ENCODE peak calls at places on chromosomes 5 and 9, in five cellular contexts. H is HepG2, J is H1, O is GM12878, U is K562. X is an unnamed sample.
A peak's percentile ranks its signal among the peaks of the same experiment; 100 is the strongest.

GRCh38 chr9:89122944-89123343 is 55.7 kb downstream of the SHC3 start:
- DNase-seq in U (no peak), O (no peak), H (no peak), J (no peak), X (no peak)

GRCh38 chr9:108813951-108814601 is 41.7 kb downstream of the ACTL7B start:
- DNase-seq in U (no peak), H (peak; percentile 58), O (no peak), J (peak; percentile 19), X (peak; percentile 57)

GRCh38 chr5:84287964-84288363 is 96.7 kb downstream of the EDIL3 start:
- DNase-seq in O (peak; percentile 23), U (no peak), H (no peak), J (no peak), X (peak; percentile 9)

GRCh38 chr5:95861858-95862561 is 39.5 kb upstream of the GLRX start:
- DNase-seq in H (no peak), J (no peak), O (no peak), U (no peak), X (no peak)

GRCh38 chr9:72278959-72279358 is 86.0 kb downstream of the ZFAND5 start:
- DNase-seq in H (no peak), O (no peak), J (no peak), U (no peak), X (no peak)

GRCh38 chr5:93246093-93246855 is 334.7 kb downstream of the NR2F1-AS1 start:
- DNase-seq in J (peak; percentile 3), H (peak; percentile 100), U (no peak), O (no peak), X (peak; percentile 23)

GRCh38 chr5:27876071-27876470 is 837.7 kb upstream of the CDH9 start:
- DNase-seq in O (no peak), H (no peak), U (no peak), J (no peak), X (no peak)

GRCh38 chr9:136022731-136023400 is 61.7 kb upstream of the UBAC1 start:
- DNase-seq in H (no peak), O (no peak), J (no peak), U (no peak), X (no peak)

GRCh38 chr5:142568271-142568995 is 117.5 kb downstream of the FGF1 start:
- DNase-seq in H (no peak), J (no peak), U (no peak), O (no peak), X (no peak)

GRCh38 chr9:71604197-71605063 is 163.9 kb downstream of the CEMIP2 start:
- DNase-seq in O (no peak), U (peak; percentile 75), J (peak; percentile 31), H (peak; percentile 64), X (peak; percentile 78)

GRCh38 chr5:158770506-158770905 is 329.2 kb downstream of the EBF1 start:
- DNase-seq in U (peak; percentile 16), H (peak; percentile 2), O (no peak), J (peak; percentile 7), X (peak; percentile 26)

GRCh38 chr9:70609542-70610286 is 195.3 kb upstream of the KLF9 start:
- DNase-seq in J (no peak), H (no peak), U (no peak), O (no peak), X (no peak)

GRCh38 chr5:82599030-82599429 is 320.9 kb upstream of the RPS23 start:
- DNase-seq in H (no peak), O (no peak), U (no peak), J (no peak), X (no peak)

GRCh38 chr5:24816206-24816605 is 171.4 kb upstream of the CDH10 start:
- DNase-seq in J (no peak), U (no peak), H (no peak), O (no peak), X (no peak)

GRCh38 chr5:68454766-68455165 is 239.2 kb downstream of the PIK3R1 start:
- DNase-seq in O (no peak), U (no peak), J (no peak), H (no peak), X (no peak)

GRCh38 chr5:11851402-11851801 is 52.8 kb downstream of the CTNND2 start:
- DNase-seq in O (no peak), H (no peak), U (no peak), J (no peak), X (no peak)

GRCh38 chr9:70835323-70835722 is 286.1 kb downstream of the TRPM3 start:
- DNase-seq in J (no peak), H (no peak), U (no peak), O (no peak), X (no peak)

GRCh38 chr5:69334793-69335268 is 2.2 kb upstream of the CCDC125 start:
- DNase-seq in H (peak; percentile 72), O (no peak), J (peak; percentile 67), U (peak; percentile 89), X (peak; percentile 85)

GRCh38 chr5:174444791-174445190 is 279.6 kb upstream of the MSX2 start:
- DNase-seq in U (no peak), O (no peak), H (no peak), J (no peak), X (no peak)

GRCh38 chr9:14383296-14383695 is 69.4 kb upstream of the NFIB start:
- DNase-seq in J (no peak), O (no peak), H (no peak), U (no peak), X (no peak)

GRCh38 chr9:94860678-94861588 is 134.4 kb downstream of the AOPEP start:
- DNase-seq in U (no peak), J (no peak), H (no peak), O (peak; percentile 92), X (no peak)

GRCh38 chr5:9363026-9363793 is 182.7 kb downstream of the SEMA5A start:
- DNase-seq in O (peak; percentile 57), H (no peak), U (no peak), J (no peak), X (no peak)

GRCh38 chr5:146533260-146533857 is 17.4 kb upstream of the GPR151 start:
- DNase-seq in U (peak; percentile 81), H (peak; percentile 66), J (peak; percentile 60), O (peak; percentile 44), X (peak; percentile 69)

GRCh38 chr9:13942695-13943094 is 371.2 kb downstream of the NFIB start:
- DNase-seq in J (no peak), O (no peak), H (no peak), U (peak; percentile 18), X (peak; percentile 36)

GRCh38 chr5:28473531-28474107 is 1435.2 kb upstream of the CDH9 start:
- DNase-seq in O (no peak), J (no peak), H (peak; percentile 23), U (no peak), X (no peak)

GRCh38 chr9:38087934-38088925 is 19.2 kb upstream of the SHB start:
- DNase-seq in J (peak; percentile 33), O (no peak), H (peak; percentile 39), U (peak; percentile 81), X (peak; percentile 78)

GRCh38 chr9:135887021-135887507 is 20.3 kb downstream of the CAMSAP1 start:
- DNase-seq in O (no peak), J (no peak), H (no peak), U (no peak), X (no peak)

GRCh38 chr9:104779946-104780539 is 16.1 kb downstream of the NIPSNAP3B start:
- DNase-seq in J (no peak), O (no peak), H (no peak), U (no peak), X (no peak)

DNA sequence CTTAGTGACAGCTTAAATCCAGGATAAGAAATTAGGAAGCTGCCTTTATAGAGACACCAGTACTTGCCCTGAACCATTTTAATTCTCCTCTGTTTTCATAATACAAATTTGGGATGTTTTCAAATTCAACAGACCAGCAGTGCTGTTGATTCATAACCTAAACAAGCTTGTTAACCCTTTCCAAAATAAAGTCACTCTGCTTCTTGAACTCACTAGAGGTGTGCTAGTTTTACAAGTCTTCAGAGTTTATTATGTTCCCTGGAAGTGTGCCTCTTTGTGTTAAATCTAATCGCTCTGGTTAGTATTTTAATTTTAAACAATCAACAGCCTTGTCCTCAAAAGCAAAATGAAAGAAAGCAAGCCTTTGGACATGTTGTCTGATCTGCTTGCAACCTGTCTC is 255.4 kb downstream of the ARRDC3 start:
- DNase-seq in J (no peak), O (no peak), U (no peak), H (no peak), X (no peak)
- TF ChIP-seq KDM1A in J (no peak), O (no peak), U (no peak), H (no peak), X (no peak)

DNA sequence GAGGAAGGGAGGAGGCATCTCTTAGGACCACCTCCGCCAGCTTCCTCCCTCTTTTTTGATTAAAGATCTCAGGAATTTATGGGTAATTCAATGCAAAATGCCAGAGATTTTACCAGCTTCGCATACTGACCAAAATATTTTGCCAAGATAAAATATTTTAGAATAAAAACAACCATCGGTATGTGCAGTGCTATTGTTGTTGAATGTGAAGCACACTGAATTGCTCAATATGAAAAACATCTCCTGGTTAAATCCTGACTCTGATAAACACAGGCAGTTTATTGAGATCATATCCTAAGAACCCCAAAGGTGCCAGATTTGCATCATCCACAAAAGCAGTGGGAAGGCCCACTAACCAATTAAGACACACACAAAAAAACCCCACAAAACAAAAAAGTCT is 202.4 kb downstream of the GLIS3 start:
- DNase-seq in U (no peak), O (no peak), H (no peak), J (no peak), X (no peak)
- TF ChIP-seq KDM1A in U (no peak), O (no peak), H (no peak), J (no peak), X (no peak)

GRCh38 chr9:133854785-133855184 is 116.6 kb upstream of the SARDH start:
- DNase-seq in J (no peak), U (no peak), H (no peak), O (no peak), X (no peak)
- TF ChIP-seq KDM1A in J (no peak), U (no peak), H (no peak), O (no peak), X (no peak)

GRCh38 chr5:1220831-1221230 is 4.3 kb upstream of the SLC6A18 start:
- DNase-seq in J (no peak), H (no peak), O (no peak), U (no peak), X (no peak)
- TF ChIP-seq KDM1A in J (no peak), H (no peak), O (no peak), U (no peak), X (no peak)

GRCh38 chr9:121783523-121784507 is 132.4 kb downstream of the DAB2IP start:
- DNase-seq in H (no peak), U (no peak), J (no peak), O (no peak), X (no peak)
- TF ChIP-seq KDM1A in H (no peak), U (no peak), J (no peak), O (no peak), X (no peak)

DNA sequence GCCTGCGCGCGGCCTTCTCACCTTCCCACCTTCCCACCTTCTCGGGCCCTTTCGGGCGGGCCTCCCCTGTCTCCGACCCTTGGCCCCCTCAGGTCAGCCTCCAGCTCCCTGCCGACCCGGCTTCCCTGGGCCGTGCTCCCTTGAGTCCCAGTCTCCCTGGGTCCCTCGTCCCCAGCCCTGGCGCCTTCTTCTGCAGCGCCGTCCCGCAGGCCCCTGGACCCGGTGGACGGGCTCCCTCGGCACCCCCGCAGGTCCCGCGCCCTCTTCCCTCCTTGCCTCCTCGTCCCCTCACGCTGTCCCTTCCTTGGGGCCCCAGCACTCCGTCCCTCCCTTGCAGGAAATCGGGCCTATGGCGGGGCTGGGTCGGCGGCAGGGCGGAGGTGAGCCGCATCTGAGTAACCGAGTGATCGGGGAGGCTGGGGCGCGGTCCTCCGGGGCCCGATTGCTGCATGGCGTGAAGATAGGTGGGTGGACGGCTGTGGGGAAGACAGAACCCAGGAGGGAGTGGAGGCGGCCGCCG is 7.6 kb downstream of the ARPC5L start:
- DNase-seq in J (no peak), U (no peak), H (no peak), O (no peak), X (no peak)
- TF ChIP-seq KDM1A in J (no peak), U (no peak), H (no peak), O (no peak), X (no peak)

GRCh38 chr5:126497506-126497905 is 74.3 kb downstream of the GRAMD2B start:
- DNase-seq in J (no peak), O (no peak), U (no peak), H (no peak), X (no peak)
- TF ChIP-seq KDM1A in J (no peak), O (no peak), U (no peak), H (no peak), X (no peak)

X was measured in A549.